ENCODE peak calls at places on chromosomes 1 and 21, in eight cellular contexts. J is lower lobe of right lung, T is astrocyte, F is SK-N-SH, H is tibial artery, M is left lung, C is uterus, I is suprapubic skin. S is an unnamed sample. For H3K9me3, the result is how much of the 10 kb centered on the place peaks cover.

GRCh38 chr1:9397047-9397446 is 104.4 kb downstream of the SPSB1 start:
- DNase-seq in H (no peak), F (no peak), C (no peak), I (no peak), M (no peak), T (no peak), J (no peak), S (no peak)

GRCh38 chr1:173823776-173824314 is 628 bp upstream of the DARS2 start:
- DNase-seq in M (no peak), C (no peak), H (no peak), F (no peak), I (no peak), T (peak), J (no peak), S (no peak)

GRCh38 chr1:89834078-89834704 is 13.4 kb downstream of the LRRC8D start:
- DNase-seq in H (no peak), C (no peak), J (no peak), F (no peak), T (no peak), M (no peak), I (no peak), S (no peak)

GRCh38 chr1:161905269-161905884 is 118.3 kb downstream of the OLFML2B start:
- DNase-seq in F (peak), J (no peak), H (no peak), I (no peak), T (no peak), C (no peak), M (no peak), S (no peak)

GRCh38 chr1:112011231-112011630 is 21.8 kb upstream of the KCND3 start:
- DNase-seq in T (peak), I (no peak), F (no peak), C (peak), M (no peak), H (no peak), J (no peak), S (no peak)

GRCh38 chr1:77288275-77288674 is 6.5 kb downstream of the AK5 start:
- DNase-seq in C (no peak), I (no peak), J (no peak), M (no peak), H (no peak), F (peak), T (no peak), S (no peak)

GRCh38 chr1:145918992-145919939 is 749 bp upstream of the PEX11B start:
- DNase-seq in T (peak), J (peak), F (peak), C (peak), M (peak), I (peak), H (peak), S (peak)

GRCh38 chr1:43850599-43851233 is 82.9 kb upstream of the ARTN start:
- DNase-seq in I (no peak), J (no peak), M (no peak), F (no peak), C (no peak), T (no peak), H (no peak), S (no peak)

GRCh38 chr1:163440090-163440489 is 118.3 kb downstream of the NUF2 start:
- DNase-seq in C (peak), H (no peak), T (no peak), M (no peak), J (no peak), I (no peak), F (peak), S (no peak)

GRCh38 chr1:109643385-109644230 is 12.3 kb upstream of the GSTM4 start:
- DNase-seq in H (peak), C (peak), T (peak), J (peak), M (peak), I (peak), F (peak), S (peak)

GRCh38 chr1:40059292-40059959 is 18.9 kb downstream of the CAP1 start:
- DNase-seq in I (no peak), M (no peak), T (peak), C (no peak), F (no peak), J (no peak), H (no peak), S (no peak)

GRCh38 chr1:95438213-95438948 is 204.4 kb downstream of the RWDD3 start:
- DNase-seq in H (no peak), J (no peak), F (no peak), M (no peak), T (no peak), C (no peak), I (no peak), S (no peak)

GRCh38 chr1:77548285-77548684 is 134.2 kb downstream of the ZZZ3 start:
- DNase-seq in C (no peak), F (no peak), T (no peak), M (no peak), J (no peak), H (no peak), I (no peak), S (no peak)

GRCh38 chr1:15702722-15703550 is 18.8 kb downstream of the PLEKHM2 start:
- DNase-seq in M (no peak), C (peak), H (no peak), F (no peak), T (no peak), I (no peak), J (no peak), S (no peak)

GRCh38 chr1:207752456-207753132 is 740 bp downstream of the CD46 start:
- DNase-seq in I (peak), H (peak), F (peak), T (peak), J (peak), C (no peak), M (peak), S (peak)

GRCh38 chr1:10495942-10496341 is 21.2 kb downstream of the PEX14 start:
- DNase-seq in F (no peak), H (no peak), C (no peak), T (no peak), M (no peak), I (peak), J (no peak), S (no peak)

GRCh38 chr1:245220381-245220985 is 65.7 kb downstream of the KIF26B start:
- DNase-seq in M (no peak), T (no peak), H (no peak), C (no peak), F (no peak), I (no peak), J (no peak), S (no peak)

GRCh38 chr1:58852731-58853485 is 69.1 kb upstream of the JUN start:
- DNase-seq in T (no peak), I (no peak), M (no peak), F (no peak), C (no peak), J (no peak), H (no peak), S (no peak)

GRCh38 chr21:28442624-28443023 is 550.1 kb downstream of the LTN1 start:
- DNase-seq in F (no peak), H (no peak), T (peak), I (no peak), J (no peak), C (no peak), M (no peak), S (no peak)

GRCh38 chr1:100038401-100039306 is 68.9 kb downstream of the SLC35A3 start:
- DNase-seq in C (peak), T (peak), M (peak), H (peak), F (peak), J (peak), I (peak), S (peak)

GRCh38 chr1:94237291-94238226 is at the start of gene ARHGAP29:
- DNase-seq in F (peak), J (peak), M (peak), I (peak), C (peak), H (peak), T (peak), S (peak)

GRCh38 chr1:185368913-185369491 is 52.0 kb upstream of the IVNS1ABP start:
- DNase-seq in J (no peak), T (no peak), C (no peak), M (no peak), H (no peak), I (no peak), F (no peak), S (no peak)

GRCh38 chr1:42484382-42484781 is 21.3 kb downstream of the CCDC30 start:
- DNase-seq in J (no peak), F (no peak), M (no peak), H (no peak), I (no peak), C (no peak), T (peak), S (no peak)

GRCh38 chr1:52294580-52294979 is 71.4 kb downstream of the CC2D1B start:
- DNase-seq in C (no peak), F (no peak), M (no peak), T (no peak), J (no peak), H (no peak), I (no peak), S (no peak)

GRCh38 chr1:237814319-237814924 is 76.3 kb downstream of the ZP4 start:
- DNase-seq in C (no peak), F (peak), J (no peak), H (no peak), I (no peak), M (no peak), T (no peak), S (no peak)

GRCh38 chr1:153404768-153405167 is 11.6 kb upstream of the S100A7A start:
- DNase-seq in H (peak), F (peak), M (peak), C (no peak), T (no peak), I (no peak), J (peak), S (peak)

GRCh38 chr1:6396998-6397397 is 3.4 kb upstream of the ACOT7 start:
- DNase-seq in F (no peak), J (no peak), H (no peak), C (no peak), M (no peak), I (no peak), T (no peak), S (no peak)

GRCh38 chr1:161128591-161129420 is 3.7 kb downstream of the DEDD start:
- DNase-seq in F (no peak), J (no peak), H (no peak), T (no peak), I (no peak), M (no peak), C (no peak), S (no peak)

GRCh38 chr1:28915036-28915895 is 897 bp downstream of the EPB41 start:
- DNase-seq in I (no peak), F (peak), H (no peak), J (peak), C (peak), M (peak), T (peak), S (no peak)

GRCh38 chr1:226362346-226362745 is 45.5 kb downstream of the PARP1 start:
- DNase-seq in T (no peak), H (no peak), C (no peak), M (no peak), J (no peak), F (no peak), I (no peak), S (no peak)

GRCh38 chr1:239947789-239948188 is 143.9 kb upstream of the FMN2 start:
- DNase-seq in I (no peak), T (no peak), M (no peak), C (no peak), H (no peak), J (no peak), F (no peak), S (no peak)

GRCh38 chr1:155175927-155176371 is 2.3 kb downstream of the TRIM46 start:
- DNase-seq in H (peak), F (peak), M (no peak), C (peak), J (peak), I (peak), T (no peak), S (peak)

GRCh38 chr21:25506887-25507286 is 100.4 kb downstream of the MRPL39 start:
- DNase-seq in F (no peak), T (peak), J (no peak), M (no peak), C (no peak), I (no peak), H (no peak), S (no peak)

GRCh38 chr1:59743324-59744108 is 71.2 kb upstream of the HOOK1 start:
- DNase-seq in C (no peak), I (no peak), M (peak), H (no peak), T (no peak), J (no peak), F (no peak), S (no peak)

GRCh38 chr1:20279507-20279906 is 11.2 kb upstream of the VWA5B1 start:
- DNase-seq in I (no peak), J (no peak), H (no peak), M (no peak), C (no peak), T (peak), F (no peak), S (no peak)

GRCh38 chr1:2921970-2922686 is 99.1 kb upstream of the ACTRT2 start:
- DNase-seq in C (no peak), I (no peak), T (no peak), M (no peak), F (peak), J (no peak), H (peak), S (no peak)

GRCh38 chr1:164787834-164788231 is 228.8 kb downstream of the PBX1 start:
- DNase-seq in J (no peak), H (no peak), I (no peak), M (no peak), C (no peak), T (no peak), F (no peak), S (no peak)

GRCh38 chr1:3978928-3979325 is 78.9 kb upstream of the C1orf174 start:
- DNase-seq in M (no peak), F (no peak), I (no peak), T (no peak), H (no peak), J (no peak), C (no peak), S (no peak)

GRCh38 chr1:75203415-75204277 is 69.5 kb downstream of the LHX8 start:
- DNase-seq in F (peak), C (no peak), J (no peak), M (no peak), H (no peak), I (no peak), T (peak), S (no peak)

DNA sequence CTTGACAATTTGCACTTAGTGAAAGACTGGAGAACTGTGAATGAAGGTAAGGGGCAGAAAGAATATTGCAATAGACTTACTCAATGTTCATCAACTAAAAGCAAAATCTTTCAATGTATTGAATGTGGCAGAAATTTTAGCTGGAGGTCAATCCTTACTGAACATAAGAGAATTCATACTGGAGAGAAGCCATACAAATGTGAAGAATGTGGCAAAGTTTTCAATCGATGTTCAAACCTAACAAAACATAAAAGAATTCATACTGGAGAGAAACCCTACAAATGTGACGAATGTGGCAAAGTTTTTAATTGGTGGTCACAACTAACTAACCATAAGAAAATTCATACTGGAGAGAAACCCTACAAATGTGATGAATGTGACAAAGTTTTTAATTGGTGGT is 80.7 kb downstream of the JMJD4 start:
- DNase-seq in F (no peak), J (no peak), M (no peak), C (no peak), T (no peak), I (no peak), H (no peak), S (no peak)
- H3K9me3 ChIP-seq in F (half or more), J (half or more), M (under half), C (under half), T (under half), I (half or more), H (under half), S (half or more)

DNA sequence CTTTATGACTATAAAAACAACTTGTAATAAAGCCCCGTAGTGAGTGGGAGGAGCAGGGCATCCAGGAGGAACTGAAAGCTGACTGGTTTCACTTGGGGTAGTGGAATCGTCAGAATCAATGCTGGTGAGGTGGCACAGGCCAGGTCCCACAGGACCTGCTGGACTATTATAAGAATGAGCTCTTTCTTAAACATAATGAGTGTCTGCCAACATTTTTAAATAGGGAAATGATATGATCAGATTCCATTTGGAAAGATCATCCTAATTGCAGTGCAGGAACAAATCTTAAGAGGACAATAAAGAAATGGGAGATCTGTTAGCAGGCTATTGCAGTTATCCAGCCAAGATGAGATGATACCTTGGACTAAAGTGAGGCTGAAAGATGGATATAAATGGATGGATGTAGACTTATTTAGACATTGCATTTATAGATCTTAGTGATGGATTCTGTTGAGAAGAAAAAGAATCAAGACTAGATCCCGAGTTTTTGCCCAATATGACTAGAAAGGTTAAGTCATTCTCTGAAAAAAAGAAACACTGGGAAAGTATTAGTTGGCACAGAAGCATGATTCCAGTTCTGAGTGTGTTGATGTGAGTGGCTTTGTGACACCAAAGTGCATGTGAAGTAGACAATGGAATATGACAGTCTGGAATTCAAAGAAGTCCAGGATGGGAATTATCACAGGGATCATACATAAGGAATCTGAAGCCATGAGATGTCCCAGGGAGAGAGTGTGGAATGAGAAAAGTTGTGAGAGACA is 153.3 kb upstream of the SGIP1 start:
- DNase-seq in M (peak), F (no peak), C (no peak), T (no peak), H (no peak), I (no peak), J (no peak), S (no peak)
- H3K9me3 ChIP-seq in M (under half), F (under half), C (under half), T (under half), H (under half), I (under half), J (under half), S (under half)

GRCh38 chr1:69862906-69863305 is 295.2 kb downstream of the LRRC7 start:
- DNase-seq in H (no peak), F (no peak), M (no peak), J (no peak), C (no peak), T (no peak), I (no peak), S (no peak)

GRCh38 chr1:69858534-69858933 is 290.8 kb downstream of the LRRC7 start:
- DNase-seq in I (no peak), C (no peak), F (no peak), H (no peak), J (no peak), M (no peak), T (no peak), S (no peak)

GRCh38 chr1:69863704-69864103 is 296.0 kb downstream of the LRRC7 start:
- DNase-seq in M (no peak), I (no peak), C (no peak), H (no peak), F (no peak), J (no peak), T (no peak), S (no peak)

GRCh38 chr1:69861641-69862040 is 293.9 kb downstream of the LRRC7 start:
- DNase-seq in F (no peak), J (no peak), M (no peak), C (no peak), H (no peak), T (no peak), I (no peak), S (no peak)
- H3K9me3 ChIP-seq in F (under half), J (under half), M (under half), C (under half), H (under half), T (under half), I (under half), S (under half)

DNA sequence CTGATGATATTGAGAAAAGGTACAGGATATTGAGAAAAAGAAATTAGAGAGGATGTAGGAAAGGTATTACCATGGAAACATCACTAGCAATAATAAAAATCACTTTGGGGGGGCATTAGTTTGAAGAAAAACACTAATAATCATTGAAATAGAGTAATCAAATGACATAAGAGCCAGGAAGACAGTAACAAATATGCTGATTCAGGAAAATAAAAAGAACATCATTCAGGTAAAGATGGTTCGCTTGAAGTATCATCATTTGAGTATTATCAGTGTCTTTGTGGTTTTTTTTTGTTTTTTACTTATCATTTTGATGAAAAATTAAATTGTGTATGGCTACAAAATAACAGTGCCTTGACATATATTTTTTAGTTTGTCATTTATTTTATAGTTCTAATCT is 164.5 kb downstream of the IFI44 start:
- DNase-seq in C (no peak), H (no peak), F (no peak), I (no peak), T (no peak), J (no peak), M (no peak), S (no peak)
- H3K9me3 ChIP-seq in C (under half), H (under half), F (under half), I (under half), T (under half), J (under half), M (under half), S (under half)

DNA sequence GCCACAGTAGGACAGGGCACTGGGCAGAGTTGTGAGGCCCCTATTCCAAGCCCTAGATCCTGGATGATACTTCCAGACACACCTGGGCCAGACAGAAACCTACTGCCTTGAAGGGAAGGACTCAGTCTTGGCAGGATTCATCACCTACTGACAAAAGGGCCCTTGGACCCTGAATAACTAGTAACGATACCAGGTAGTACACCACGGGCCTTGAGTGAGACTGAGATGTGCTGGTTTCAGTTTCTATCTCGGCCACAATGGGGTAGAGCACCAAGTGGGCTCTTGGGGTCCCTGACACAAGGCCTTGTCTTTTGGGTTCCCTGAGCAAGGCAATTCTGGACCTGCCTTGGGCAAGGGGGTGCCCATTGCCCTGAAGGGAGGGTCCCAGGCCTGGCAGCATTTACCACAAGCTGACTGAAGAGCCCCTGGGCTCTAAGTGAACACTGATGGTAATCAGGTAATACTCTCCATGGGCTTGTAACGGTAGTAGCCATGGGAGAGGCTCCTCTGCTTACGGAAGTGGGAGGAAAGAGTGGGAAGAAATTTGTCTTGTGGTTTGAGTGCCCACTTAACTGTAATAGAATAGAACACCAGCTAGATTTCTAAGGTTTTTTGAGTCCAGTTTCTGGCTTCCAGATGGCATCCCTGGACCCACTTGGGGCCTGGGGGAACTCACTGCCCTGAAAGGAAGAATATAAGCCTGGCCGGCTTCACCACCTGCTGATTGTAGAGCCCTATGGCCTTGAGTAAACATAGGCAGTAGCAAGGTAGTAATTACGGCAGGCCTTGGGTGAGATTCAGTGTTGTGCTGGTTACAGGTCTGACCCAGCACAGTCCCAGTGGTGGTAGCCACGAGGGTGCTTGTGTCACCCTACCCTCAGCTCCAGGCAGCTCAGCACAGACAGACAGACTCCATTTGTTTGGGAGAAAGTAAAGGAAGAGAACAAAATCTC is 58.5 kb downstream of the WDR4 start:
- DNase-seq in I (no peak), J (no peak), M (no peak), H (no peak), F (no peak), C (no peak), T (no peak), S (no peak)
- H3K9me3 ChIP-seq in I (under half), J (under half), M (under half), H (under half), F (under half), C (under half), T (under half), S (under half)